ENCODE peak calls at places on chromosomes 13 and 19, in six cellular contexts. C is IMR-90, N is esophagus squamous epithelium, E is neuronal stem cell, O is fibroblast of lung, J is uterus. V is an unnamed sample.
A peak's percentile ranks its signal among the peaks of the same experiment; 100 is the strongest.

GRCh38 chr19:1425102-1425842 is 12.9 kb upstream of the RPS15 start:
- DNase-seq in E (no peak), O (no peak), C (no peak), J (no peak), N (no peak), V (no peak)

GRCh38 chr13:112943309-112944125 is 25.5 kb upstream of the MCF2L start:
- DNase-seq in O (peak; percentile 11), C (peak; percentile 4), N (no peak), E (peak; percentile 64), J (peak; percentile 21), V (no peak)

GRCh38 chr13:44899967-44900366 is 89.3 kb downstream of the NUFIP1 start:
- DNase-seq in J (no peak), O (no peak), N (no peak), E (no peak), C (no peak), V (no peak)

GRCh38 chr13:110308377-110309158 is 1.5 kb downstream of the COL4A2 start:
- DNase-seq in E (peak; percentile 52), C (no peak), J (peak; percentile 44), N (no peak), O (peak; percentile 61), V (no peak)

GRCh38 chr19:925912-926594 is at the start of gene ARID3A:
- DNase-seq in N (no peak), J (no peak), C (no peak), E (no peak), O (peak; percentile 73), V (no peak)

GRCh38 chr19:4052114-4052992 is 14.3 kb downstream of the ZBTB7A start:
- DNase-seq in J (peak; percentile 47), E (no peak), C (peak; percentile 20), O (peak; percentile 50), N (no peak), V (no peak)

GRCh38 chr19:47109541-47110375 is 3.8 kb downstream of the ZC3H4 start:
- DNase-seq in J (no peak), O (peak; percentile 61), C (peak; percentile 49), E (no peak), N (no peak), V (no peak)

GRCh38 chr19:40284501-40285352 is at the start of gene AKT2:
- DNase-seq in C (peak; percentile 47), O (peak; percentile 49), E (peak; percentile 94), J (no peak), N (no peak), V (peak; percentile 51)

GRCh38 chr19:13959962-13960862 is 7.9 kb downstream of the DCAF15 start:
- DNase-seq in N (no peak), J (no peak), C (no peak), O (no peak), E (no peak), V (no peak)

GRCh38 chr13:113856716-113857065 is 7.2 kb downstream of the GAS6 start:
- DNase-seq in O (peak; percentile 72), C (peak; percentile 78), E (no peak), N (no peak), J (peak; percentile 30), V (no peak)

GRCh38 chr13:41132512-41133152 is at the start of gene KBTBD6:
- DNase-seq in J (peak; percentile 95), E (peak; percentile 96), C (peak; percentile 99), N (peak; percentile 76), O (peak; percentile 99), V (peak; percentile 82)

GRCh38 chr13:111270765-111271164 is 49.7 kb upstream of the TEX29 start:
- DNase-seq in N (no peak), J (no peak), E (no peak), C (peak; percentile 55), O (peak; percentile 52), V (no peak)

GRCh38 chr19:40388486-40388885 is 1.5 kb downstream of the HIPK4 start:
- DNase-seq in E (no peak), C (no peak), N (no peak), J (no peak), O (no peak), V (no peak)

GRCh38 chr13:51845574-51846318 is 769 bp upstream of the TMEM272 start:
- DNase-seq in E (no peak), J (no peak), N (no peak), C (no peak), O (no peak), V (no peak)

GRCh38 chr13:24670927-24671326 is 9.3 kb upstream of the ATP12A start:
- DNase-seq in E (peak; percentile 45), O (no peak), J (no peak), C (no peak), N (no peak), V (no peak)

GRCh38 chr13:46104868-46105267 is at the start of gene CPB2:
- DNase-seq in J (no peak), C (no peak), O (no peak), N (no peak), E (no peak), V (no peak)

GRCh38 chr13:38630780-38631179 is 56.1 kb upstream of the FREM2 start:
- DNase-seq in O (peak; percentile 83), J (no peak), C (peak; percentile 32), E (no peak), N (no peak), V (no peak)

GRCh38 chr13:58680115-58680514 is 1048.6 kb downstream of the PCDH17 start:
- DNase-seq in J (no peak), C (no peak), N (no peak), O (no peak), E (no peak), V (no peak)
- H3K9me3 ChIP-seq in J (no peaks in the 10 kb centered on the region), C (no peaks in the 10 kb centered on the region), N (no peaks in the 10 kb centered on the region), O (no peaks in the 10 kb centered on the region), E (no peaks in the 10 kb centered on the region), V (no peaks in the 10 kb centered on the region)

GRCh38 chr19:37513397-37513796 is 6.7 kb downstream of the ZNF793 start:
- DNase-seq in J (no peak), E (no peak), C (no peak), N (no peak), O (no peak), V (no peak)
- H3K9me3 ChIP-seq in J (no peaks in the 10 kb centered on the region), E (peaks cover 60% of the 10 kb centered on the region), C (peaks cover 9% of the 10 kb centered on the region), N (no peaks in the 10 kb centered on the region), O (no peaks in the 10 kb centered on the region), V (no peaks in the 10 kb centered on the region)

GRCh38 chr13:19329365-19329764 is 147.7 kb upstream of the TUBA3C start:
- DNase-seq in N (no peak), E (no peak), C (no peak), O (no peak), J (no peak), V (no peak)

GRCh38 chr13:19332380-19332779 is 150.8 kb upstream of the TUBA3C start:
- DNase-seq in E (no peak), J (no peak), O (no peak), N (no peak), C (no peak), V (no peak)
- H3K9me3 ChIP-seq in E (no peaks in the 10 kb centered on the region), J (no peaks in the 10 kb centered on the region), O (no peaks in the 10 kb centered on the region), N (no peaks in the 10 kb centered on the region), C (no peaks in the 10 kb centered on the region), V (no peaks in the 10 kb centered on the region)

DNA sequence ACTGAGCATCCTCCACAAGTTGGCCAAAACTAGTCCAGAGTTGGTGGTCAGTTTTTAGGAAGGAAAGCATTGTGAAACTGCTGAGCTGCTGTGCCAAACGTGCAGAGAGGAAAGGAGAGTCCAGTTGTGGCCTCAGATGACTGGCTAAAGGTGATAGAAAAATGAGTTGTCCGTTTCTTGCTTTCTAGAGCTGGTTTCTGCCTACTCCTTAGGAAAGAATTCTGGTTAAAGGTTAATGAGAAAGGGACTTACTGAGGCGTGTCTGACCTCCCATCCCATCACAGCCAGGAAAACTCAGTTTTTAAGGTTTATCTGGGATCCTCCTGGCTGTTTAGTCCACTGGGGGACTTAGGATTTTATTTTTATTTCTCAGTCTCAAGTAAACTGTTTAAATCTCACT is 1186.3 kb downstream of the UQCRFS1 start:
- DNase-seq in J (no peak), C (no peak), O (no peak), E (no peak), N (no peak), V (no peak)
- H3K9me3 ChIP-seq in J (no peaks in the 10 kb centered on the region), C (peaks cover 12% of the 10 kb centered on the region), O (no peaks in the 10 kb centered on the region), E (no peaks in the 10 kb centered on the region), N (no peaks in the 10 kb centered on the region), V (no peaks in the 10 kb centered on the region)

GRCh38 chr19:43839139-43839538 is 12.0 kb downstream of the ZNF283 start:
- DNase-seq in O (no peak), E (no peak), J (no peak), C (no peak), N (no peak), V (no peak)

GRCh38 chr19:43847246-43847645 is 20.1 kb downstream of the ZNF283 start:
- DNase-seq in N (no peak), O (no peak), E (no peak), C (no peak), J (no peak), V (no peak)

GRCh38 chr19:43847884-43848283 is 20.8 kb downstream of the ZNF283 start:
- DNase-seq in J (no peak), C (no peak), O (no peak), N (no peak), E (no peak), V (no peak)

DNA sequence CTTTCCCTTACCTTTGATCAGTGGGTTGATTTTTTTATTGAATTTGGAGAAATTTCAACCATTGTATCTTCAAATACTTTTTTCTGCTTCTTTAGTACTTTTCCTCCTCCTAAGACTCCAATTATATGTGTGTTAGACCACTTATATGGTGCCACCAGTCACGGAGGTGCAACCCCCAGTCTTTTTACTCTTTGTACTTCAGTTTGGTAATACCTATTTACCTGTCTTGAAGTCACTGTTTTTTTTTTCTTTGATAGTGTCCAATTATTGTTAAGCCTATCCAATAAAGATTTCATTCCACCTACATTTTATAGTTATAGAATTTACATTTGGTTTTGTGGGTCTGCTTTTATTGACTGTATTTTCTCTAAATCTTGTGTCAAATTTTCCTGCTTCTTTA is 14.9 kb downstream of the ZNF283 start:
- DNase-seq in N (no peak), E (no peak), O (no peak), C (no peak), J (no peak), V (no peak)
- H3K9me3 ChIP-seq in N (no peaks in the 10 kb centered on the region), E (peaks cover 89% of the 10 kb centered on the region), O (peaks cover 3% of the 10 kb centered on the region), C (peaks cover 57% of the 10 kb centered on the region), J (peaks cover 3% of the 10 kb centered on the region), V (peaks cover 31% of the 10 kb centered on the region)

DNA sequence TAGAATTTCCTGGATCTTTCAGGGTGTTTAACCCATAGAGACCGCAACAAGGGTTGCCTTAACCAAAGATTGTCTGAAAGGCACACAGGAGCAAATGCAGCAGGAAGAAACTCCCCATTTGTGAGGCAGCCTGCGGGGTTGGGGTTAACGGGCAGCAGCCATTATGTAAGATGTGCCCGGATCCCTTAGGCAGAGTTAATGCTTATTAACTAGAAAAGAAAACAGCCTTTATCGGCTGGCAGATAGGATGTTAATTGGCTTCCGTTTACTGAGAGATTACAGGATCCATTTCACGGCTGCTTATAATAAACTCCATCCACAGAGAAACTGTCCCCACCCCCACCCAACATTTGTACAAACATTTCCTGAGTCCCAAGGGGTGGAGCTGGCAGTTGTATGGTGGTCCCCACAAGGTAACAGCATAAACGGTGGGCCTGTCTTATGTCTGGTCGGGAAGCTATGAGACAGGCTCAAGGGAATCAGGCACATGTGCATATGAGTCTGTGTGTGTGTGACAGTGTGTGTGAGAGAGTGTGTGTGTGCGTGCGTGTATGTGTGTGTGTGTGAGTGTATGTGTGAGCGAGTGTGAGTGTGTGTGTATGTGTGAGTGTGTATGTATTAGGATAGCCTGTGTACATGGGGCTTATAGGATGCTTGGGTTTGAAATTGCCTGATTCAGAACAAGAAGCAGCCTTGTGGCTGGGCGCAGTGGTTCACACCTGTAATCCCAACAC is 10.5 kb downstream of the SLC25A42 start:
- DNase-seq in O (no peak), C (no peak), N (no peak), E (no peak), J (no peak), V (no peak)
- H3K9me3 ChIP-seq in O (no peaks in the 10 kb centered on the region), C (no peaks in the 10 kb centered on the region), N (no peaks in the 10 kb centered on the region), E (no peaks in the 10 kb centered on the region), J (no peaks in the 10 kb centered on the region), V (no peaks in the 10 kb centered on the region)

GRCh38 chr13:49877629-49878218 is 58.4 kb downstream of the SPRYD7 start:
- DNase-seq in C (no peak), N (no peak), E (peak; percentile 36), J (no peak), O (peak; percentile 15), V (no peak)
- H3K9me3 ChIP-seq in C (peaks cover 30% of the 10 kb centered on the region), N (no peaks in the 10 kb centered on the region), E (peaks cover 21% of the 10 kb centered on the region), J (no peaks in the 10 kb centered on the region), O (no peaks in the 10 kb centered on the region), V (no peaks in the 10 kb centered on the region)